ENCODE peak calls at places on chromosomes 2 and 18, in six cellular contexts. Q, Y, N, W, G and L are unnamed samples.

GRCh38 chr2:97748397-97748796 is 35.0 kb downstream of the ZAP70 start:
- DNase-seq in N (peak), Q (no peak), Y (no peak), W (peak), G (peak), L (no peak)

GRCh38 chr2:25851740-25852503 is 26.4 kb downstream of the ASXL2 start:
- DNase-seq in N (peak), W (peak), Q (no peak), Y (peak), G (peak), L (peak)

GRCh38 chr2:39660612-39661196 is 5.0 kb upstream of the TMEM178A start:
- DNase-seq in Q (no peak), Y (no peak), W (no peak), N (no peak), G (no peak), L (peak)

GRCh38 chr2:7075834-7076233 is 158.6 kb downstream of the RNF144A start:
- DNase-seq in Q (no peak), W (no peak), N (no peak), Y (no peak), G (no peak), L (no peak)

GRCh38 chr2:236177604-236177966 is 9.4 kb upstream of the GBX2 start:
- DNase-seq in N (peak), Y (peak), G (peak), W (peak), Q (no peak), L (peak)

GRCh38 chr2:150485114-150485870 is 2.2 kb downstream of the RND3 start:
- DNase-seq in Y (peak), Q (peak), G (peak), W (peak), N (peak), L (peak)

GRCh38 chr2:30730736-30731135 is 76.5 kb downstream of the CAPN13 start:
- DNase-seq in G (no peak), W (no peak), Q (no peak), Y (no peak), N (no peak), L (no peak)

GRCh38 chr2:196962325-196962724 is 35.8 kb upstream of the PGAP1 start:
- DNase-seq in Y (no peak), N (no peak), Q (no peak), W (no peak), G (no peak), L (no peak)

GRCh38 chr18:45275367-45276113 is 339.7 kb upstream of the SLC14A2 start:
- DNase-seq in Y (peak), G (peak), N (peak), Q (no peak), W (peak), L (no peak)

GRCh38 chr2:134002391-134002790 is 251.5 kb upstream of the MGAT5 start:
- DNase-seq in Y (no peak), N (no peak), G (no peak), Q (peak), W (no peak), L (no peak)

GRCh38 chr2:77507657-77508056 is 14.5 kb downstream of the LRRTM4 start:
- DNase-seq in W (no peak), N (no peak), Y (no peak), Q (no peak), G (peak), L (no peak)

GRCh38 chr2:205030695-205031094 is 485.4 kb downstream of the PARD3B start:
- DNase-seq in Y (no peak), W (no peak), N (peak), Q (no peak), G (no peak), L (no peak)

GRCh38 chr2:95539836-95540235 is 52.0 kb upstream of the TRIM43 start:
- DNase-seq in W (no peak), G (no peak), Y (no peak), N (no peak), Q (no peak), L (no peak)

GRCh38 chr2:44940612-44941464 is 664 bp upstream of the SIX3 start:
- DNase-seq in G (no peak), N (no peak), Q (no peak), W (no peak), Y (no peak), L (no peak)
- TF ChIP-seq EZH2 in G (peak), N (peak), Q (peak), W (peak), Y (peak), L (no peak)

GRCh38 chr2:191012845-191013616 is 940 bp downstream of the STAT1 start:
- DNase-seq in Q (no peak), W (peak), Y (no peak), G (no peak), N (peak), L (peak)

GRCh38 chr2:191013876-191014652 is at the start of gene STAT1:
- DNase-seq in W (peak), N (peak), G (peak), Y (peak), Q (no peak), L (peak)

GRCh38 chr2:191013617-191013875 is 425 bp downstream of the STAT1 start:
- DNase-seq in G (peak), W (no peak), Q (no peak), Y (no peak), N (no peak), L (no peak)

GRCh38 chr2:191010887-191011885 is 2.8 kb downstream of the STAT1 start:
- DNase-seq in G (no peak), N (no peak), Q (no peak), Y (no peak), W (peak), L (no peak)

GRCh38 chr2:191012346-191012745 is 1.6 kb downstream of the STAT1 start:
- DNase-seq in G (no peak), Y (no peak), Q (no peak), W (no peak), N (no peak), L (no peak)
- H3K4me3 ChIP-seq in G (peak), Y (peak), Q (peak), W (peak), N (no peak), L (peak)

GRCh38 chr2:27721884-27722485 is 49.5 kb upstream of the MRPL33 start:
- DNase-seq in N (no peak), Y (no peak), W (no peak), Q (no peak), G (no peak), L (no peak)
- H2AFZ ChIP-seq in N (no peak), Y (no peak), W (no peak), Q (no peak), G (no peak), L (no peak)

GRCh38 chr18:76580288-76580962 is 85.4 kb upstream of the ZNF516 start:
- DNase-seq in N (no peak), Q (no peak), Y (no peak), G (no peak), W (no peak), L (peak)

GRCh38 chr18:76579301-76579695 is 84.3 kb upstream of the ZNF516 start:
- DNase-seq in Y (no peak), G (no peak), Q (no peak), N (no peak), W (no peak), L (no peak)

GRCh38 chr18:76581261-76581660 is 86.2 kb upstream of the ZNF516 start:
- DNase-seq in Y (no peak), W (no peak), G (no peak), N (no peak), Q (no peak), L (no peak)

GRCh38 chr18:76573325-76574025 is 78.4 kb upstream of the ZNF516 start:
- DNase-seq in G (no peak), N (no peak), W (peak), Y (no peak), Q (no peak), L (peak)

GRCh38 chr18:76578571-76579300 is 83.7 kb upstream of the ZNF516 start:
- DNase-seq in G (peak), N (no peak), W (peak), Q (no peak), Y (no peak), L (no peak)
- TF ChIP-seq EZH2 in G (no peak), N (no peak), W (no peak), Q (no peak), Y (no peak), L (no peak)

GRCh38 chr18:55500316-55501086 is 87.5 kb downstream of the TCF4 start:
- DNase-seq in N (no peak), Y (peak), Q (peak), W (peak), G (no peak), L (no peak)
- H3K4me3 ChIP-seq in N (no peak), Y (no peak), Q (no peak), W (peak), G (peak), L (no peak)

DNA sequence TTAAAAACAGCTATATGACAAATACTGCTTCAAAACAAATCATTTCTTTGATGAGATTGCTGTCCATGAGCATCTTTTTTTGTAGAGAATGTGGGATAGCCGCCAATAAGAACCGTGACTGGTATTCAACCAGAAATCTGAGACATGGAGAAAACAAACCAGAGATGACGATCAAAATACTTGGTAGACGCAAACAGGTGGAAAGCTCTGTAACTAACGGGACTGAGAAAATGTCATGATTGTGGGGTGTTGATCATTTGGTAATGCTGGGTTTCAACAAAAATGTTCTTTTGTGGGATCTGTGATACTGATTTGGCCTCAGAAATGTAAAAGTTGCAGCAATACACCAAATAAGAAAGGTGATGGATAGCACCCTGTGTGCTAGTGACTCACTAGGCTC is 364.8 kb downstream of the NYAP2 start:
- DNase-seq in Q (no peak), N (no peak), Y (no peak), G (no peak), W (no peak), L (no peak)
- H2AFZ ChIP-seq in Q (no peak), N (no peak), Y (no peak), G (no peak), W (no peak), L (no peak)

DNA sequence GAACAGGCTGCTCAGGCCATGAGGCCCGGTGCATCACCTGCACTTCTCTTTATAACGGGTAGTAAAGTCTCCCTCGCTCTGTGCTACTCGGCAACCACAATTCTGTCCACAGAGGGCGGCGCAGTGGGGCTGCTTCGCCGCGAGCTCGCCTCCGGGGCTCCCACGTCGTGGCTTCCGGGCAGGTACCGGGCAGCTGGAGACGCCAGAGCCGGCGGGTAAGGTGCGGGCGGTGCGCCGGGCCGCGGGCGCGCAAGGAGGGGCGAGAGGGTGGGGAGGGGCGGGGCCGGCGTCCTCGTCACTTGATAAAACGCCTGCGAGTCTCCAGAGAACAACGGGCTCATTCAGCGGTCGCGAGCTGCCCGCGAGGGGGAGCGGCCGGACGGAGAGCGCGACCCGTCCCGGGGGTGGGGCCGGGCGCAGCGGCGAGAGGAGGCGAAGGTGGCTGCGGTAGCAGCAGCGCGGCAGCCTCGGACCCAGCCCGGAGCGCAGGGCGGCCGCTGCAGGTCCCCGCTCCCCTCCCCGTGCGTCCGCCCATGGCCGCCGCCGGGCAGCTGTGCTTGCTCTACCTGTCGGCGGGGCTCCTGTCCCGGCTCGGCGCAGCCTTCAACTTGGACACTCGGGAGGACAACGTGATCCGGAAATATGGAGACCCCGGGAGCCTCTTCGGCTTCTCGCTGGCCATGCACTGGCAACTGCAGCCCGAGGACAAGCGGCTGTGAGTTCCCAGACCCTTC is at the start of gene ITGA6:
- DNase-seq in Y (peak), N (peak), W (peak), G (peak), Q (no peak), L (peak)
- TF ChIP-seq EZH2 in Y (no peak), N (no peak), W (no peak), G (no peak), Q (no peak), L (no peak)

GRCh38 chr2:68318686-68319396 is 908 bp downstream of the CNRIP1 start:
- DNase-seq in Y (peak), G (peak), W (peak), N (no peak), Q (no peak), L (no peak)
- H3K4me3 ChIP-seq in Y (peak), G (peak), W (peak), N (peak), Q (peak), L (no peak)